ENCODE peak calls at places on chromosomes 11 and 22, in five cellular contexts. D is HCT116, N is endothelial cell of umbilical vein, R is neural progenitor cell, S is GM23248. V is an unnamed sample. For H3K4me1, the result is how much of the 10 kb centered on the place peaks cover.

GRCh38 chr11:117716652-117717440 is 80.2 kb downstream of the DSCAML1 start:
- DNase-seq in D (no peak), N (no peak), R (no peak), S (no peak), V (no peak)

GRCh38 chr22:28799125-28799833 is 1.1 kb downstream of the XBP1 start:
- DNase-seq in D (peak), N (peak), R (peak), S (peak), V (peak)

GRCh38 chr11:118881130-118881717 is 2.5 kb upstream of the CXCR5 start:
- DNase-seq in D (no peak), N (no peak), R (no peak), S (peak), V (no peak)

GRCh38 chr11:117870176-117870952 is 6.1 kb downstream of the FXYD6 start:
- DNase-seq in D (no peak), N (no peak), R (peak), S (no peak), V (no peak)

GRCh38 chr22:23138584-23139469 is 3.0 kb downstream of the RSPH14 start:
- DNase-seq in D (no peak), N (no peak), R (no peak), S (no peak), V (no peak)

GRCh38 chr22:17106785-17107546 is 14.2 kb downstream of the TMEM121B start:
- DNase-seq in D (no peak), N (no peak), R (peak), S (no peak), V (no peak)

GRCh38 chr11:120248551-120249278 is 8.8 kb downstream of the POU2F3 start:
- DNase-seq in D (peak), N (no peak), R (no peak), S (peak), V (no peak)

GRCh38 chr11:72595292-72595684 is 78.9 kb downstream of the PDE2A start:
- DNase-seq in D (no peak), N (no peak), R (peak), S (no peak), V (no peak)

GRCh38 chr22:20130739-20131592 is 638 bp upstream of the ZDHHC8 start:
- DNase-seq in D (peak), N (peak), R (peak), S (peak), V (no peak)

GRCh38 chr22:20001082-20001638 is 15.5 kb downstream of the ARVCF start:
- DNase-seq in D (no peak), N (peak), R (no peak), S (no peak), V (no peak)

GRCh38 chr11:78379039-78379670 is 38.5 kb downstream of the GAB2 start:
- DNase-seq in D (no peak), N (no peak), R (no peak), S (peak), V (no peak)

GRCh38 chr11:43327987-43328386 is 16.2 kb downstream of the API5 start:
- DNase-seq in D (no peak), N (peak), R (no peak), S (peak), V (peak)

GRCh38 chr11:112113539-112114457 is 27.1 kb downstream of the SDHD start:
- DNase-seq in D (peak), N (peak), R (peak), S (peak), V (peak)

GRCh38 chr22:49827853-49828598 is at the start of gene BRD1:
- DNase-seq in D (no peak), N (peak), R (peak), S (peak), V (no peak)

GRCh38 chr11:94567181-94567670 is at the start of gene PIWIL4:
- DNase-seq in D (no peak), N (no peak), R (no peak), S (no peak), V (no peak)

GRCh38 chr11:134576721-134577171 is 164.7 kb upstream of the B3GAT1 start:
- DNase-seq in D (no peak), N (no peak), R (no peak), S (no peak), V (no peak)

GRCh38 chr11:64776875-64777274 is 1.5 kb downstream of the SF1 start:
- DNase-seq in D (no peak), N (no peak), R (no peak), S (no peak), V (no peak)
- H3K4me1 ChIP-seq in D (under half), N (under half), R (under half), S (under half), V (under half)

GRCh38 chr11:115659061-115659963 is 155.1 kb upstream of the CADM1 start:
- DNase-seq in D (no peak), N (no peak), R (peak), S (no peak), V (no peak)

GRCh38 chr11:115657586-115657985 is 153.4 kb upstream of the CADM1 start:
- DNase-seq in D (no peak), N (no peak), R (no peak), S (no peak), V (no peak)

GRCh38 chr11:115656684-115657083 is 152.5 kb upstream of the CADM1 start:
- DNase-seq in D (no peak), N (no peak), R (no peak), S (no peak), V (no peak)

GRCh38 chr11:115663790-115664189 is 159.6 kb upstream of the CADM1 start:
- DNase-seq in D (no peak), N (no peak), R (no peak), S (no peak), V (no peak)

GRCh38 chr11:115660072-115660805 is 156.0 kb upstream of the CADM1 start:
- DNase-seq in D (no peak), N (no peak), R (peak), S (no peak), V (no peak)
- TF ChIP-seq EZH2 in D (no peak), N (no peak), R (peak), S (no peak), V (no peak)

GRCh38 chr11:10749476-10749875 is 1.6 kb upstream of the CTR9 start:
- DNase-seq in D (no peak), N (no peak), R (no peak), S (no peak), V (no peak)

GRCh38 chr11:10747733-10748132 is 3.3 kb upstream of the CTR9 start:
- DNase-seq in D (no peak), N (no peak), R (no peak), S (no peak), V (no peak)

GRCh38 chr11:10748241-10748640 is 2.8 kb upstream of the CTR9 start:
- DNase-seq in D (no peak), N (no peak), R (no peak), S (no peak), V (no peak)

GRCh38 chr11:10744206-10744605 is 6.8 kb upstream of the CTR9 start:
- DNase-seq in D (no peak), N (no peak), R (no peak), S (no peak), V (no peak)

GRCh38 chr11:10746871-10747270 is 4.2 kb upstream of the CTR9 start:
- DNase-seq in D (no peak), N (no peak), R (no peak), S (no peak), V (no peak)
- H3K4me1 ChIP-seq in D (under half), N (under half), R (under half), S (under half), V (under half)

GRCh38 chr22:39456262-39457046 is at the start of gene MGAT3:
- DNase-seq in D (no peak), N (no peak), R (no peak), S (peak), V (no peak)
- TF ChIP-seq EZH2 in D (no peak), N (peak), R (no peak), S (peak), V (no peak)

DNA sequence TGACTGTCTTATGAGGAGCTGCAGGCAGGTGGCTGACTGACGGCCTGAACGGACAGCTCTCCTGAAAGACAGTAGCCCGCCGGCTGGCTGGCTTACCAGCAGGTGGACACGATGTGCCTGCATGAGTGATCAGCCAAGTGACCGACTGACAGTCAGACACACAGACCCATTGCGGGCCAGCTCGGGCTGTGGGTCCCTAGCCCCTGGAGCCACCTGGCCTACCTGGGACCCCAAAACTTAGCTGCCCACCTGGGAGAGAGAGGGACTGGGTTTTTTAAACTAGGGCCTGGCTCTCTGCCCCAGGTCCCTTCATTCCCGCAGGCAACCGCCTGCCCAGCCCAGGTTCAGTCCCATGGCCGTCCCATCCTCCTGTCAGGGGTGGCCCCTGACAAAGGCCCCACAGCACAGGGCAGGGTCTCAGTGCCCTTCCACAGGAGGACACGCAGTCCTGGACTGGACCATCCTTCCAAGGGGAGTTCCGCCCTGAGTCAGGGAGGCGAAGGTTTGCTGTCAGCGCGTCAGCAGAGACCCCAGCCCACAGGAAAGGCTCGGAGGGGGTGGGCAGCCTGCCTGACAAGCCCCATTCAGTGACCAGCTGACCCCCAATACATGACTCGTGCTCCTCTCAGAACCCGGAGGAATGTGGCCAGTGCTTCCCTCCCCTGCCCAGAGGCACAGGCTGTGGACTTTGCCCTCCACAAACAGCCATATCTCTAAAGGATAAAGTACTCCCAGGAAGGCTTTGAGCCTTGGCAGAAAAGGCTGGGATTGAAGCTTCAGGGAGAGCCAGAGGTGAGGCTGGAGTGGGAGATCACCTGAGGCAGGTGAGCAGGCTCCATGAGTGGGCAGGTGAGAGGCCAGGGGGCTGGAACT is 8.4 kb downstream of the SLCO2B1 start:
- DNase-seq in D (no peak), N (no peak), R (peak), S (no peak), V (no peak)
- H3K4me1 ChIP-seq in D (under half), N (under half), R (under half), S (under half), V (under half)

DNA sequence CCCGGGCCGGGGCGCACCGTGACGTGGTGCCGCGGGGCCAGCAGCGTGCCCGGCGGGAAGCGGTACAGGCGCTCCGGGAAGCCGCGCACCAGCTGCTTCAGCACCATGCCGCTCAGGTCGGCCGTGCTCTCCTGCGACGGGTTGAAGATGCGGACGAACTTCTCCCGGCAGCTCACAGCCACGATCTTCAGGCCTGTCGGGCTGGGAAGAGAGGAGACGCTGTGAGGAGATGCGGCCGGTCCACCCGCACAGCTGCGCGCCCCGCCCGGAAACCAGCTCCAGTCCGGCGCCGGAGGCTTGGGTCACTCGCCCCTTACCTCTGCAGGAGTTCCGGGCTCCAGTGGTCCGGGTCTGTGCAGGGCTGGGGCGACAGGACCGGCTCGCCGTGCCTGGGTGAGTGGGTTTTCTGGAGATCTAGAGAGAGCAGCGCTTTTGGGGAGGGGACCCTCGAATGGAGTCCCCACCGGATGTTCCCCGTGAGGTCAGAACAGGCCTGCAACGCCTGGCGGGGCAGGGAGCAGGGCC is 4.3 kb downstream of the LMNTD2 start:
- DNase-seq in D (no peak), N (no peak), R (peak), S (peak), V (no peak)
- TF ChIP-seq EZH2 in D (no peak), N (peak), R (peak), S (no peak), V (no peak)

GRCh38 chr22:46457502-46458488 is 79.6 kb downstream of the CELSR1 start:
- DNase-seq in D (no peak), N (no peak), R (peak), S (peak), V (peak)
- H3K4me1 ChIP-seq in D (under half), N (under half), R (under half), S (under half), V (half or more)

GRCh38 chr11:110713469-110713776 is 1.2 kb upstream of the ARHGAP20 start:
- DNase-seq in D (no peak), N (no peak), R (no peak), S (no peak), V (no peak)

GRCh38 chr11:110711776-110712642 is at the start of gene ARHGAP20:
- DNase-seq in D (no peak), N (peak), R (peak), S (peak), V (no peak)

GRCh38 chr11:110711448-110711775 is 825 bp downstream of the ARHGAP20 start:
- DNase-seq in D (no peak), N (no peak), R (no peak), S (no peak), V (no peak)

GRCh38 chr11:110710520-110711381 is 1.5 kb downstream of the ARHGAP20 start:
- DNase-seq in D (no peak), N (peak), R (peak), S (peak), V (no peak)

GRCh38 chr11:110712643-110713468 is 619 bp upstream of the ARHGAP20 start:
- DNase-seq in D (no peak), N (peak), R (peak), S (peak), V (no peak)
- TF ChIP-seq EZH2 in D (no peak), N (peak), R (peak), S (no peak), V (no peak)

DNA sequence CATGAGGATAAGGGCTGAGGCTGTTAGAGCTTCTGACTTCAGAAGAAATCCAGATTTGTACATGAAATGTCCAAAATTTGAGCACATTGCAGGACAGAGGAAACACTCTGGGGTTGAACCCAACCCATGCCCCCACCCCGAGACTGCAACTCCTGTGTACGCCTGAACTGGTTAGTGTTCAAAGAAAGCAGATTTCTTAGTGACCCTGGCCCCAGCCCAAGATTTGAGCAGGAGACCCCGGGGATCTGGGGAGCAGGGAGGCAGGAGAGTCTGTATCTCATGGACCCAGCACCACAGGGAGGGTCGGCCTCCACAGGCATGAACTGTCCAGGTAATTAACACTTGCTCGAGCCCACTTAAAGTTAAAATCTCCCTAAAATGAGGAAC is 69.3 kb upstream of the WNT7B start:
- DNase-seq in D (no peak), N (no peak), R (no peak), S (no peak), V (no peak)
- H3K4me1 ChIP-seq in D (under half), N (under half), R (under half), S (under half), V (under half)

V was measured in PC-9.